ENCODE peak calls at places on chromosomes 13 and 19, in nine cellular contexts. J is bronchial epithelial cell; C is OCI-LY7; H is HCT116; O is heart left ventricle; S is CD4-positive, alpha-beta T cell; A is fibroblast of the aortic adventitia; R is lower lobe of right lung; Y is Calu3. F is an unnamed sample.

GRCh38 chr19:40442328-40443130 is 1.6 kb downstream of the SERTAD3 start:
- DNase-seq in J (no peak), C (peak), H (no peak), O (no peak), S (no peak), A (no peak), R (no peak), Y (no peak), F (no peak)

GRCh38 chr13:21232196-21232595 is 55.7 kb downstream of the MRPL57 start:
- DNase-seq in J (no peak), C (no peak), H (no peak), O (no peak), S (no peak), A (peak), R (no peak), Y (no peak), F (no peak)

GRCh38 chr19:6220385-6221191 is 59.2 kb downstream of the MLLT1 start:
- DNase-seq in J (no peak), C (no peak), H (no peak), O (peak), S (no peak), A (peak), R (no peak), Y (no peak), F (peak)

GRCh38 chr19:51372649-51373504 is at the start of gene NKG7:
- DNase-seq in J (no peak), C (peak), H (no peak), O (no peak), S (no peak), A (no peak), R (no peak), Y (no peak), F (peak)

GRCh38 chr13:83753912-83754624 is 128.2 kb downstream of the SLITRK1 start:
- DNase-seq in J (peak), C (no peak), H (no peak), O (no peak), S (no peak), A (no peak), R (no peak), Y (no peak), F (no peak)

GRCh38 chr13:111491659-111492058 is 171.2 kb downstream of the TEX29 start:
- DNase-seq in J (no peak), C (no peak), H (no peak), O (no peak), S (no peak), A (no peak), R (no peak), Y (no peak), F (peak)

GRCh38 chr13:109155301-109155761 is 525.9 kb downstream of the MYO16 start:
- DNase-seq in J (peak), C (no peak), H (peak), O (no peak), S (no peak), A (peak), R (no peak), Y (no peak), F (no peak)

GRCh38 chr19:30968210-30968609 is 381.0 kb downstream of the TSHZ3 start:
- DNase-seq in J (no peak), C (no peak), H (no peak), O (no peak), S (no peak), A (peak), R (no peak), Y (no peak), F (peak)

GRCh38 chr13:52027832-52028231 is 3.3 kb downstream of the UTP14C start:
- DNase-seq in J (no peak), C (no peak), H (no peak), O (no peak), S (no peak), A (no peak), R (no peak), Y (no peak), F (no peak)

GRCh38 chr13:99384468-99384867 is 77.3 kb upstream of the GPR183 start:
- DNase-seq in J (no peak), C (no peak), H (no peak), O (no peak), S (peak), A (no peak), R (no peak), Y (no peak), F (no peak)

GRCh38 chr19:7515091-7515470 is 822 bp upstream of the ZNF358 start:
- DNase-seq in J (no peak), C (no peak), H (no peak), O (no peak), S (no peak), A (no peak), R (no peak), Y (no peak), F (peak)

GRCh38 chr13:110070511-110071120 is 236.3 kb downstream of the COL4A1 start:
- DNase-seq in J (peak), C (no peak), H (no peak), O (no peak), S (no peak), A (peak), R (no peak), Y (no peak), F (no peak)

GRCh38 chr19:53158119-53158656 is 665 bp downstream of the ZNF347 start:
- DNase-seq in J (no peak), C (peak), H (no peak), O (peak), S (peak), A (peak), R (peak), Y (no peak), F (peak)

GRCh38 chr13:97121894-97122293 is 100.2 kb upstream of the MBNL2 start:
- DNase-seq in J (peak), C (no peak), H (no peak), O (no peak), S (no peak), A (peak), R (no peak), Y (no peak), F (no peak)

GRCh38 chr13:85565652-85566051 is 233.6 kb downstream of the SLITRK6 start:
- DNase-seq in J (no peak), C (no peak), H (no peak), O (no peak), S (no peak), A (no peak), R (no peak), Y (no peak), F (no peak)

GRCh38 chr13:75587679-75588078 is 38.1 kb downstream of the UCHL3 start:
- DNase-seq in J (peak), C (no peak), H (no peak), O (no peak), S (no peak), A (no peak), R (no peak), Y (no peak), F (no peak)

GRCh38 chr19:42248270-42249148 is 6.1 kb upstream of the GSK3A start:
- DNase-seq in J (no peak), C (no peak), H (no peak), O (no peak), S (no peak), A (no peak), R (no peak), Y (no peak), F (no peak)

GRCh38 chr19:40542197-40542859 is 34.3 kb upstream of the SHKBP1 start:
- DNase-seq in J (no peak), C (no peak), H (no peak), O (peak), S (no peak), A (peak), R (peak), Y (no peak), F (peak)

GRCh38 chr13:98665638-98665995 is 86.9 kb downstream of the SLC15A1 start:
- DNase-seq in J (no peak), C (no peak), H (no peak), O (no peak), S (no peak), A (no peak), R (no peak), Y (no peak), F (no peak)

GRCh38 chr13:93496985-93497673 is 270.5 kb downstream of the GPC6 start:
- DNase-seq in J (no peak), C (no peak), H (no peak), O (no peak), S (no peak), A (no peak), R (no peak), Y (no peak), F (no peak)

GRCh38 chr13:63605962-63606361 is 2190.3 kb upstream of the PCDH20 start:
- DNase-seq in J (no peak), C (no peak), H (no peak), O (no peak), S (no peak), A (no peak), R (no peak), Y (no peak), F (no peak)

GRCh38 chr19:50478901-50479715 is 2.5 kb upstream of the GARIN5A start:
- DNase-seq in J (no peak), C (peak), H (no peak), O (peak), S (no peak), A (peak), R (no peak), Y (peak), F (no peak)

GRCh38 chr19:45817725-45818301 is 2.7 kb upstream of the RSPH6A start:
- DNase-seq in J (peak), C (no peak), H (no peak), O (no peak), S (no peak), A (no peak), R (no peak), Y (no peak), F (no peak)

GRCh38 chr19:1469936-1470863 is 8.8 kb downstream of the C19orf25 start:
- DNase-seq in J (peak), C (peak), H (peak), O (no peak), S (peak), A (no peak), R (peak), Y (peak), F (peak)

GRCh38 chr19:9011875-9012274 is 1.7 kb upstream of the MUC16 start:
- DNase-seq in J (no peak), C (no peak), H (no peak), O (no peak), S (no peak), A (no peak), R (no peak), Y (no peak), F (no peak)

GRCh38 chr13:22375151-22375550 is 704.3 kb downstream of the FGF9 start:
- DNase-seq in J (no peak), C (no peak), H (no peak), O (no peak), S (no peak), A (no peak), R (no peak), Y (no peak), F (no peak)

GRCh38 chr19:45676851-45677263 is 8.8 kb downstream of the GIPR start:
- DNase-seq in J (no peak), C (peak), H (no peak), O (no peak), S (peak), A (no peak), R (peak), Y (peak), F (peak)

GRCh38 chr19:39913682-39914333 is 20.6 kb downstream of the FCGBP start:
- DNase-seq in J (no peak), C (no peak), H (no peak), O (no peak), S (no peak), A (no peak), R (no peak), Y (no peak), F (peak)

GRCh38 chr13:38045278-38046048 is 175.9 kb upstream of the TRPC4 start:
- DNase-seq in J (peak), C (peak), H (no peak), O (no peak), S (no peak), A (peak), R (no peak), Y (peak), F (no peak)

GRCh38 chr13:91308299-91308698 is 39.2 kb upstream of the MIR17HG start:
- DNase-seq in J (peak), C (peak), H (no peak), O (no peak), S (no peak), A (no peak), R (no peak), Y (no peak), F (no peak)

GRCh38 chr13:80458546-80458945 is 117.6 kb upstream of the SPRY2 start:
- DNase-seq in J (no peak), C (no peak), H (no peak), O (no peak), S (no peak), A (no peak), R (no peak), Y (no peak), F (no peak)

GRCh38 chr13:51636349-51636890 is 52.2 kb downstream of the WDFY2 start:
- DNase-seq in J (no peak), C (no peak), H (no peak), O (no peak), S (no peak), A (no peak), R (no peak), Y (no peak), F (no peak)

GRCh38 chr19:49347835-49348234 is 12.6 kb downstream of the CD37 start:
- DNase-seq in J (peak), C (peak), H (peak), O (no peak), S (no peak), A (peak), R (no peak), Y (peak), F (peak)

GRCh38 chr13:99471231-99472202 is 29.8 kb upstream of the TM9SF2 start:
- DNase-seq in J (peak), C (no peak), H (no peak), O (no peak), S (no peak), A (peak), R (no peak), Y (no peak), F (no peak)

GRCh38 chr19:35913589-35913988 is 5.5 kb upstream of the TYROBP start:
- DNase-seq in J (peak), C (peak), H (no peak), O (no peak), S (no peak), A (no peak), R (no peak), Y (no peak), F (no peak)

GRCh38 chr19:35911790-35912189 is 3.7 kb upstream of the TYROBP start:
- DNase-seq in J (peak), C (no peak), H (peak), O (no peak), S (no peak), A (no peak), R (peak), Y (peak), F (no peak)

GRCh38 chr19:35908977-35909683 is 1.0 kb upstream of the TYROBP start:
- DNase-seq in J (no peak), C (peak), H (no peak), O (peak), S (no peak), A (no peak), R (peak), Y (no peak), F (peak)

GRCh38 chr19:35909684-35910035 is 1.6 kb upstream of the TYROBP start:
- DNase-seq in J (no peak), C (no peak), H (no peak), O (no peak), S (no peak), A (no peak), R (no peak), Y (no peak), F (no peak)

DNA sequence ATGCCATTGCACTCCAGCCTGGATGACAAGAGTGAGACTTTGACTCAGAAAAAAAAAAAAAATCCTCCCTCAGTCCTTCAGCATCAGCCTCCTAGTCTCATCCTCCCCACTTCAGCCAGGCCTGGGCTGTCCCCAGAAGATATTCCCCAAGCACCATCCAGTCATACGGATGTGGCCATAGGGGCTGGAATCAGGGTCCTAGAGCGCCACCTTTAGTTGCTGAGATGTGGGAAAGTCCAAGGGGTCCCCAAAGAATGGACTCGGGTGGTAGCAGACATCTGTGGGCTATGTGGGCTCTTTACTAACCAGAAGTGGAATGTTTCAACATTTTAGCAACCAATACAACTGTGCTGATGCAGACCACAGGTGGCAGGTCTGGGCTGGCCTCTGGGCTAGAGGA is 3.1 kb upstream of the TYROBP start:
- DNase-seq in J (peak), C (no peak), H (no peak), O (no peak), S (no peak), A (no peak), R (no peak), Y (no peak), F (no peak)
- TF ChIP-seq CTCF in J (no peak), C (peak), H (peak), O (no peak), S (no peak), A (no peak), R (no peak), Y (no peak), F (no peak)

GRCh38 chr13:106520205-106521004 is 15.1 kb downstream of the EFNB2 start:
- DNase-seq in J (no peak), C (no peak), H (no peak), O (no peak), S (no peak), A (peak), R (no peak), Y (no peak), F (no peak)
- TF ChIP-seq CTCF in J (peak), C (no peak), H (peak), O (peak), S (no peak), A (peak), R (peak), Y (no peak), F (no peak)

GRCh38 chr13:33312150-33312908 is 26.8 kb upstream of the STARD13 start:
- DNase-seq in J (peak), C (no peak), H (no peak), O (no peak), S (no peak), A (peak), R (no peak), Y (no peak), F (no peak)
- TF ChIP-seq CTCF in J (no peak), C (no peak), H (peak), O (peak), S (no peak), A (peak), R (peak), Y (no peak), F (no peak)

GRCh38 chr13:102944821-102945220 is 99.0 kb downstream of the ERCC5 start:
- DNase-seq in J (no peak), C (no peak), H (no peak), O (no peak), S (no peak), A (no peak), R (no peak), Y (no peak), F (no peak)

GRCh38 chr13:102945324-102945815 is 99.5 kb downstream of the ERCC5 start:
- DNase-seq in J (no peak), C (no peak), H (no peak), O (no peak), S (no peak), A (no peak), R (no peak), Y (no peak), F (no peak)

GRCh38 chr13:102951808-102952207 is 106.0 kb downstream of the ERCC5 start:
- DNase-seq in J (no peak), C (no peak), H (no peak), O (no peak), S (no peak), A (no peak), R (no peak), Y (no peak), F (no peak)

GRCh38 chr13:102948006-102948405 is 102.2 kb downstream of the ERCC5 start:
- DNase-seq in J (no peak), C (no peak), H (no peak), O (no peak), S (no peak), A (peak), R (no peak), Y (peak), F (no peak)
- TF ChIP-seq CTCF in J (no peak), C (no peak), H (no peak), O (peak), S (no peak), A (no peak), R (no peak), Y (no peak), F (no peak)

GRCh38 chr13:33976965-33977364 is 159.0 kb downstream of the RFC3 start:
- DNase-seq in J (peak), C (no peak), H (no peak), O (no peak), S (no peak), A (no peak), R (no peak), Y (no peak), F (no peak)

GRCh38 chr13:33973194-33973593 is 155.2 kb downstream of the RFC3 start:
- DNase-seq in J (no peak), C (no peak), H (no peak), O (no peak), S (no peak), A (no peak), R (no peak), Y (no peak), F (no peak)

GRCh38 chr13:33978653-33979052 is 160.7 kb downstream of the RFC3 start:
- DNase-seq in J (no peak), C (no peak), H (no peak), O (no peak), S (no peak), A (no peak), R (no peak), Y (no peak), F (no peak)
- TF ChIP-seq CTCF in J (no peak), C (no peak), H (no peak), O (no peak), S (no peak), A (no peak), R (no peak), Y (no peak), F (no peak)

GRCh38 chr13:19601749-19602725 is 31.4 kb upstream of the MPHOSPH8 start:
- DNase-seq in J (no peak), C (no peak), H (no peak), O (peak), S (no peak), A (peak), R (peak), Y (peak), F (peak)
- TF ChIP-seq CTCF in J (peak), C (no peak), H (no peak), O (no peak), S (no peak), A (peak), R (peak), Y (no peak), F (no peak)

GRCh38 chr13:29480893-29481525 is 114.5 kb downstream of the SLC7A1 start:
- DNase-seq in J (no peak), C (no peak), H (no peak), O (no peak), S (no peak), A (no peak), R (no peak), Y (no peak), F (no peak)

GRCh38 chr13:29482504-29482903 is 113.0 kb downstream of the SLC7A1 start:
- DNase-seq in J (no peak), C (no peak), H (no peak), O (no peak), S (no peak), A (no peak), R (no peak), Y (no peak), F (no peak)

GRCh38 chr13:29483211-29483610 is 112.3 kb downstream of the SLC7A1 start:
- DNase-seq in J (no peak), C (no peak), H (no peak), O (peak), S (no peak), A (no peak), R (no peak), Y (no peak), F (no peak)

GRCh38 chr13:29481603-29482002 is 113.9 kb downstream of the SLC7A1 start:
- DNase-seq in J (no peak), C (no peak), H (no peak), O (no peak), S (no peak), A (no peak), R (no peak), Y (no peak), F (no peak)

DNA sequence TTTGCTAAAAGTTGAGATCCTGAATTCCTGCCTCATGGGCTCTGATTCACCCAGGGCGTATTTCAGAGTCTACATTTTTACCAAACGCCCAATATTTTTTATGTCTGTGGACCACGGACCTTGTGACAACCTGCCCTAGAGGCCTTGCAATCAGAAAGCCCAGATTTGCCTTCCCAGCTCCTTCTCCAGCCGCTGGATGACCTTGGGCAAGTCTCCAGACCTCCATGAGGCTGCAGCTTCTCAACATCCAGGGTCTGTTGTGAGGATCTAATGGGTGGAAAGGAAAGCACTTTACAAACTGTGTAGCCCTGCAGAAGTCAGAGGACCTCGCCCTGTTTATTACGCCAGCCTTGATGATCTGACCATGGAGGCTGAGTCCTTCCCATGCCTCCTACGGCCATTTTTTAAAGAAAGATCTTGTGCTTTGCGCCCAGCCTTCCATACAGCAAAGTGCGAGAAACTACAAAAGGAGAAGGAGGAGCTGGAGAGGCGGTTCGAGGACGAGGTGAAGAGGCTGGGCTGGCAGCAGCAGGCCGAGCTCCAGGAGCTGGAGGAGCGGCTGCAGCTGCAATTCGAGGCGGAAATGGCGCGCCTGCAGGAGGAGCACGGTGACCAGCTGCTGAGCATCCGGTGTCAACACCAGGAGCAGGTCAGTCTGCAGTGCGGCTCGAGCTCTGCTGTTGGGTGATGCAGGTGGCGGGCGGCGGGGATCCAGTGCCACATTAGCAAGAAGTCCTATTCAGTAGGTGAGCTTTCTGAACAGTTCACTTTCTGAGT is 115.6 kb downstream of the SLC7A1 start:
- DNase-seq in J (no peak), C (no peak), H (no peak), O (no peak), S (no peak), A (no peak), R (no peak), Y (no peak), F (no peak)
- TF ChIP-seq CTCF in J (no peak), C (no peak), H (no peak), O (no peak), S (no peak), A (no peak), R (no peak), Y (no peak), F (no peak)